ENCODE peak calls at places on chromosomes 6 and 20, in four cellular contexts. F, A, P and L are unnamed samples.
A peak's percentile ranks its signal among the peaks of the same experiment; 100 is the strongest.

GRCh38 chr20:3732327-3733118 is at the start of gene HSPA12B:
- DNase-seq in F (no peak), A (no peak), P (no peak), L (no peak)

GRCh38 chr6:91088515-91088914 is 501.6 kb upstream of the MAP3K7 start:
- DNase-seq in F (no peak), A (no peak), P (no peak), L (no peak)

GRCh38 chr6:142927274-142927586 is 17.7 kb downstream of the HIVEP2 start:
- DNase-seq in F (no peak), A (no peak), P (no peak), L (no peak)

GRCh38 chr20:63850689-63851547 is 10.4 kb upstream of the ABHD16B start:
- DNase-seq in F (no peak), A (no peak), P (no peak), L (peak; percentile 83)

GRCh38 chr6:1004885-1005635 is 306.8 kb upstream of the FOXQ1 start:
- DNase-seq in F (no peak), A (no peak), P (no peak), L (no peak)

GRCh38 chr20:17795449-17796095 is 95.8 kb downstream of the BANF2 start:
- DNase-seq in F (no peak), A (no peak), P (no peak), L (no peak)

GRCh38 chr6:143962644-143962929 is 45.5 kb downstream of the PLAGL1 start:
- DNase-seq in F (no peak), A (no peak), P (no peak), L (no peak)

GRCh38 chr6:110430236-110430635 is 14.9 kb upstream of the DDO start:
- DNase-seq in F (no peak), A (no peak), P (no peak), L (no peak)

GRCh38 chr6:155333414-155333813 is 19.1 kb upstream of the TFB1M start:
- DNase-seq in F (no peak), A (no peak), P (no peak), L (peak; percentile 58)

GRCh38 chr6:1499798-1500197 is 109.9 kb upstream of the FOXC1 start:
- DNase-seq in F (no peak), A (no peak), P (no peak), L (no peak)

GRCh38 chr20:41830702-41831101 is 212.5 kb upstream of the CHD6 start:
- DNase-seq in F (no peak), A (no peak), P (no peak), L (no peak)
- TF ChIP-seq KDM1A in F (no peak), A (no peak), P (no peak), L (no peak)

GRCh38 chr20:32327087-32327681 is 30.9 kb upstream of the ASXL1 start:
- DNase-seq in F (peak; percentile 51), A (no peak), P (peak; percentile 50), L (no peak)
- TF ChIP-seq GABPA in F (no peak), A (no peak), P (no peak), L (no peak)

DNA sequence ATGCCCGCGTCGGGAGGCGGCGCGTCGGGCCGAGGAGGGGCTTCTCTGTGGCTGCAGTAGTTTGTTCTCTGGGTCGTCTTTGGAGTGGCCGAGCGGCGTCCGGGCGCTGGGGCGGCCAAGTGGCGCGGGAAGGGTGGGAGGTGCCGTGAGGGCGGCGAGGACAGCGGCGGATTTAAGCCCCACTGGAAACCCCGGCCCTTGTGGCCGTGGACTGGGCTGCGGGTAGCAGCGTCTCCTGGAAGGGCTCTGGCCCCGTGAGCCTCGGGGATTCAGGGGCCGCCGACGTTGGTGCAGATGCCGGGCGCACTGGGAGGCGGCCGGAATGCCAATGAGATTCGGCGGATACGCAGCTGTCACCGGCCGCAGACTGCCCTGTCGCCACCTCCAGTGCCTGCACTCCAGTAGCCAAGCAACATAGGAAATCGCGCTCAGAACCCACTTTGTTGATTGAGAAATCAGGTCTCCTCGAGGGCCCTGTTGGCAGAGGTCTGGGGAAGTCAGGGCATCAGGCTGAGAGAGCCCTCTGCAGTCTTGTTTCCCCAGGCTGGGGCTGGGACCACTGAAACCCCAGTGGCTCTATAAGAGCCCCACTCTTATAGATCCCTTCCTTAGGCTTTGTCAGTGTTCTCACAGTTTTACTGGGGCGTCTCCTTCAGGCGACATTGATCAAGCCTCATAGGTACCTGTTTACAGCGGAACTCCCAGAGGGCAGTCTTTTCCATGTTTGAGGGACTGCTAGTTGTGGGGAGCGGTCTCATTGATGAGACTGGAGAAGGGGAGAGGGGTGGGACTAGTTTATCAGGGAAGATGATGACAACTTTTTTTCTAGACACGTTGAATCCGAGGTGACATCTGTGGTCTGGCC is 642 bp downstream of the GZF1 start:
- DNase-seq in F (peak; percentile 46), A (no peak), P (no peak), L (no peak)
- TF ChIP-seq CBX5 in F (no peak), A (no peak), P (no peak), L (no peak)

GRCh38 chr6:92827104-92827503 is 592.3 kb downstream of the EPHA7 start:
- DNase-seq in F (no peak), A (no peak), P (no peak), L (peak; percentile 8)
- TF ChIP-seq KDM1A in F (no peak), A (no peak), P (no peak), L (no peak)

DNA sequence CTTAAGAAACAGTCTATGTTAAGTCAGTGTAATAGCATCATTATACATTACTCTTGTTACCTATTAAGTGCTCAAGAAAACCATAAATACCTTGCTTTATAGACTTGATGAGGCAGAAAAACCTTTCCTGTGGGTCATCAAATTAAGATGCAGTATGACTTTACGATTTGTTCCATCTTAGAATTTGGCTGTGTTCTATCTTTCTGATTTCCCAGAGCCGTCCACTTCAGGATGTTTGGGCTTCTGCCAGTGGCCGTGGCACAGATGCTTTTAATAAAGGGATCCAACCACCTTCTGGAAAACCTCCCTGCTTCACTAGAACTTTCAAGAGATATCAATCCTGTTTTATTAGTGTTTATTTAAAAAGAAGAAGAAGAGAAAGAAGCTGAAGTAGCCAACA is 71.2 kb downstream of the PDE7B start:
- DNase-seq in F (no peak), A (no peak), P (no peak), L (no peak)
- TF ChIP-seq GABPA in F (no peak), A (no peak), P (no peak), L (no peak)